ENCODE peak calls at places on chromosome 7, in ten cellular contexts. P is HCT116, S is cardiac muscle cell, I is uterus, C is dorsolateral prefrontal cortex, M is endothelial cell of umbilical vein, L is PC-3, Z is fibroblast of lung, A is psoas muscle, K is GM23248. V is an unnamed sample.
A peak's percentile ranks its signal among the peaks of the same experiment; 100 is the strongest.

GRCh38 chr7:45181991-45182855 is 24.6 kb downstream of the RAMP3 start:
- DNase-seq in Z (no peak), K (no peak), A (no peak), I (peak; percentile 7), M (no peak), C (no peak), P (no peak), L (no peak), S (no peak), V (peak; percentile 70)

GRCh38 chr7:148503900-148504487 is 86.6 kb upstream of the C7orf33 start:
- DNase-seq in M (peak; percentile 41), I (no peak), L (peak; percentile 57), C (no peak), Z (peak; percentile 63), K (peak; percentile 56), S (peak; percentile 52), P (peak; percentile 24), A (no peak), V (no peak)

GRCh38 chr7:31788891-31789680 is 102.1 kb downstream of the PPP1R17 start:
- DNase-seq in C (no peak), M (no peak), I (no peak), A (no peak), Z (no peak), K (peak; percentile 68), P (no peak), L (no peak), S (no peak), V (no peak)

GRCh38 chr7:98788921-98789320 is 80.9 kb downstream of the TMEM130 start:
- DNase-seq in M (no peak), P (no peak), A (no peak), K (peak; percentile 19), I (no peak), S (peak; percentile 49), C (no peak), Z (no peak), L (no peak), V (no peak)

GRCh38 chr7:57651006-57651405 is 201.0 kb downstream of the ZNF716 start:
- DNase-seq in L (no peak), K (no peak), Z (no peak), S (no peak), P (no peak), I (no peak), A (no peak), M (no peak), C (no peak), V (no peak)

GRCh38 chr7:155166673-155167370 is 96.7 kb downstream of the HTR5A start:
- DNase-seq in P (peak; percentile 72), K (peak; percentile 48), A (peak; percentile 80), M (peak; percentile 84), Z (peak; percentile 99), I (peak; percentile 72), C (no peak), S (peak; percentile 90), L (peak; percentile 68), V (no peak)

GRCh38 chr7:1271046-1271445 is 38.4 kb downstream of the UNCX start:
- DNase-seq in Z (no peak), K (no peak), M (no peak), L (no peak), A (peak; percentile 32), P (no peak), C (no peak), I (no peak), S (no peak), V (no peak)

GRCh38 chr7:154842608-154843007 is 160.3 kb downstream of the PAXIP1 start:
- DNase-seq in S (no peak), L (peak; percentile 37), A (no peak), C (no peak), P (no peak), K (no peak), M (no peak), I (no peak), Z (peak; percentile 23), V (no peak)

GRCh38 chr7:18356195-18356645 is 139.3 kb upstream of the HDAC9 start:
- DNase-seq in M (peak; percentile 71), K (peak; percentile 56), A (no peak), L (peak; percentile 43), S (peak; percentile 57), I (no peak), P (peak; percentile 26), Z (peak; percentile 53), C (no peak), V (no peak)

GRCh38 chr7:134669845-134670373 is 23.3 kb downstream of the BPGM start:
- DNase-seq in L (peak; percentile 94), Z (peak; percentile 68), A (peak; percentile 68), C (no peak), S (peak; percentile 83), M (peak; percentile 99), I (no peak), P (peak; percentile 27), K (peak; percentile 85), V (no peak)

GRCh38 chr7:455110-455928 is 64.3 kb downstream of the PDGFA start:
- DNase-seq in A (peak; percentile 70), L (no peak), Z (no peak), P (no peak), S (peak; percentile 77), M (peak; percentile 57), I (peak; percentile 42), C (no peak), K (no peak), V (no peak)

GRCh38 chr7:116902811-116903210 is 40.4 kb downstream of the CAPZA2 start:
- DNase-seq in M (no peak), L (no peak), C (no peak), Z (no peak), S (no peak), A (no peak), K (no peak), I (no peak), P (no peak), V (no peak)

GRCh38 chr7:119761776-119762175 is 511.2 kb upstream of the KCND2 start:
- DNase-seq in I (no peak), S (no peak), P (no peak), L (no peak), A (no peak), Z (peak; percentile 14), K (no peak), M (no peak), C (no peak), V (no peak)

DNA sequence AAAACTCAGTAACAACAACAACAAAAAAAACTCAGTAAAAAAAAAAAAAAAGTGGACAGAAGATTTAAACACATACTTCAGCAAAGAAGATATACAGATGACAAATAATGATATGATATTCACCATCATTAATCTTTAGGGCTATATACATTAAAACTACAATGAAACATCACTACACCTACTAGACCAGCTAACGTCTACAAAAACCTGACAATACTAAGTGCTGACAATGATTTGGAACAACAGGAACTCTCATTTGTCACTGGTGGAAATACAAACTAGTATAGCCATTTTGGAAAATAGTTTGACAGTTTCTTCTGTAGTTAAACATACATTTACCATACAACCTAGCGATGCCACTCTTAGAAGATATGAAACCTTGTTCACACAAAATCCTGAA is 171.8 kb upstream of the RHEB start:
- DNase-seq in P (no peak), L (no peak), Z (no peak), K (no peak), M (no peak), I (no peak), C (no peak), S (no peak), A (no peak), V (no peak)
- H3K4me3 ChIP-seq in P (no peak overlapping the region), L (no peak overlapping the region), Z (no peak overlapping the region), K (no peak overlapping the region), M (no peak overlapping the region), I (no peak overlapping the region), C (no peak overlapping the region), S (no peak overlapping the region), A (no peak overlapping the region), V (no peak overlapping the region)

DNA sequence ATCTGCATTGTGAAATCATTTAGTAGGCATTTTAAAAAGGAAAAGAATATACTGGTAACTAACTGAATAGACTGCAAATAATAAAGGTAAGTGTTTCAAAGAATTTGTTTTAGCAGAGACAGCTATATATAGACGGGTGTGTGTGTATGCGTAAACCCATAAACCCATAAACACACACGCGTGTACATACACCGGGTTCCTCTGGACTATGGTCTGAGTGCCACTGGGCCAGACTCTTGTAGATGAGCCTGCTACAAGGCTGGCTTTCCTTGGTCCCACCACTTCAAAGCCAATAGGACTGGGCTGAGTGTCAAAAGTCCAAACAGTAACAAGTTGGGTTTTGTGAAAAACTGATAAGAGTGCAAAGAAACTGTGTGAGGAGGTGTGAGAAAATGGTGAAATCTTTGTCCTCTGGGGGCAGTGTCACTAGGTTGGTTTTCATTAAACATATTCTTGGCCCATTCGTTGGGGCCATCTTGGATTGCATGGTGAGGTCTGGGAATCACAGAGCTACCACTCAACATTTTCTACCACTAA is 39.8 kb downstream of the GNA12 start:
- DNase-seq in Z (no peak), M (no peak), I (no peak), P (no peak), K (no peak), C (no peak), L (no peak), S (no peak), A (no peak), V (no peak)
- H3K27ac ChIP-seq in Z (peak overlapping the region; percentile 96), M (no peak overlapping the region), I (no peak overlapping the region), P (no peak overlapping the region), K (no peak overlapping the region), C (no peak overlapping the region), L (peak overlapping the region; percentile 92), S (no peak overlapping the region), A (no peak overlapping the region), V (no peak overlapping the region)

DNA sequence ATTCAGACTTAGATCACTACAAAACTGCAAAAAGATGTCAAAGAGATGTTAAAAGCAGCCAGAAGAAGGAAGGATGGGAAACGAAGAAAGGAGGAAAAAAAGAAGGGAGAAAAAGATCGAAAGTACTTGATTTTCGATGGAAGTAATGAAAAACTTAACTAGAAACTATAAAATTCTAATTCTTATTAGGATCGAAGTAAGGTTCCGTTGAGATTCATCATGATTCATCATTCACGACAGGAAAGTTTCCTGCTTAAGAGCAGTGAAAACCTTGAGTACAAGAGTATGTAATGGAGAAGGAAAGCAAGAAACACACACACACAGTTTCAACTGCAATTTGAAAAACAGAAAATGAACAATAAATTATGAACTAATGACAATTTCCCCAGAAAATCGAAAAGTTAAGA is 1.2 kb upstream of the ING3 start:
- DNase-seq in K (peak; percentile 7), P (no peak), S (no peak), A (no peak), I (no peak), Z (no peak), L (peak; percentile 48), M (peak; percentile 34), C (no peak), V (no peak)
- H3K4me3 ChIP-seq in K (peak overlapping the region; percentile 81), P (peak overlapping the region; percentile 61), S (peak overlapping the region; percentile 56), A (peak overlapping the region; percentile 73), I (peak overlapping the region; percentile 74), Z (peak overlapping the region; percentile 89), L (peak overlapping the region; percentile 93), M (peak overlapping the region; percentile 98), C (no peak overlapping the region), V (peak overlapping the region; percentile 55)

DNA sequence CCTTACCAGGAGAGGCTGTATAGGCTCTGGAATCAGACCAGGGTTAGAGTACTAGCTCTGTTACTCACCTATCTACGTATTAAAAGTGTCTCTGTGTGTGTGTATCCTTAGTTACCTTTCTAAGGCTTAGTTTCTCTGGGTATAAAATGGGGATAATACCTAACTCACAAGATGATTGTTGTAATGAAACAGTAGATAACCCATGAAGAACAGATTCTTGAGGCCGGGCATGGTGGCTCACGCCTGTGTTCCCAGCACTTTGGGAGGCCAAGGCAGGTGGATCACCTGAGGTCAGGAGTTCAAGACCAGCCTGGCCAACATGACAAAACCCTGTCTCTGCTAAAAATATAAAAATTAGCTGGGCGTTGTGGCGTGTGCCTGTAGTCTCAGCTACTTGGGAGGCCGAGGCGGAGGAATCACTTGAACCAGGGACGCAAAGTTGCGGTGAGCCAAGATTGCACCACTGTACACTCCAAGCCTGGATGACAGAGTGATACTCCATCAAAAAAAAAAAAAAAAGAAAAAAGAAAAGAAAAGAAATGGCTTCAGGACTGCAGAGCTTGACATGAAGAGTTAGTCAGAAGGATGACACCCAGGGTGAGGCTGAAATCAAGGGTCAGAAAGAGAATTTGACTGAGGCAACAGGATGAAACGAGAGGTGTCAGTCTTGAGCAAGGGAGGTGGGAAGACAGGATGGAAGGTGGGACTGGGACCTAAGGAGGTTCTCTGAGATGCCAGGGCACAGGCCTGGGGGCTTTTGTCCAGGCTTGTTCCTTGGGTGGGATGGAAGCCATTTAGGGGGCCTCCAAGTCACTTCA is 33.4 kb downstream of the PRKAR2B start:
- DNase-seq in L (no peak), K (no peak), P (peak; percentile 18), S (no peak), I (no peak), M (no peak), A (no peak), C (no peak), Z (no peak), V (no peak)
- H3K27ac ChIP-seq in L (no peak overlapping the region), K (no peak overlapping the region), P (no peak overlapping the region), S (no peak overlapping the region), I (no peak overlapping the region), M (peak overlapping the region; percentile 95), A (peak overlapping the region; percentile 23), C (no peak overlapping the region), Z (no peak overlapping the region), V (no peak overlapping the region)